ENCODE peak calls at places on chromosomes 11 and 22, in seven cellular contexts. One of them, this sample, is unnamed.

GRCh38 chr11:72235351-72236057 is 8.5 kb downstream of the PHOX2A start:
- DNase-seq in activated CD4-positive, alpha-beta T cell treated with anti-CD3 and anti-CD28 coated beads, Interleukin-2, amount 50 U/mL, for 24 hours: no peak
- DNase-seq in Peyer's patch: peak; percentile 41
- DNase-seq in psoas muscle: no peak
- DNase-seq in RWPE1: no peak
- DNase-seq in T1000: no peak
- DNase-seq in stimulated activated CD4-positive, alpha-beta T cell treated with anti-CD3 and anti-CD28 coated beads, Interleukin-12 subunit alpha, Interleukin-12 subunit beta, amount 100 ng/mL, for 24 hours: no peak
- DNase-seq in this sample: no peak

GRCh38 chr11:127693686-127694085 is 693.1 kb upstream of the KIRREL3 start:
- DNase-seq in RWPE1: no peak
- DNase-seq in Peyer's patch: no peak
- DNase-seq in psoas muscle: no peak
- DNase-seq in activated CD4-positive, alpha-beta T cell treated with anti-CD3 and anti-CD28 coated beads, Interleukin-2, amount 50 U/mL, for 24 hours: no peak
- DNase-seq in T1000: no peak
- DNase-seq in stimulated activated CD4-positive, alpha-beta T cell treated with anti-CD3 and anti-CD28 coated beads, Interleukin-12 subunit alpha, Interleukin-12 subunit beta, amount 100 ng/mL, for 24 hours: no peak
- DNase-seq in this sample: no peak

GRCh38 chr11:69320326-69320725 is 26.4 kb downstream of the MYEOV start:
- DNase-seq in T1000: no peak
- DNase-seq in RWPE1: no peak
- DNase-seq in activated CD4-positive, alpha-beta T cell treated with anti-CD3 and anti-CD28 coated beads, Interleukin-2, amount 50 U/mL, for 24 hours: no peak
- DNase-seq in Peyer's patch: peak; percentile 13
- DNase-seq in stimulated activated CD4-positive, alpha-beta T cell treated with anti-CD3 and anti-CD28 coated beads, Interleukin-12 subunit alpha, Interleukin-12 subunit beta, amount 100 ng/mL, for 24 hours: no peak
- DNase-seq in psoas muscle: no peak
- DNase-seq in this sample: no peak

GRCh38 chr11:60265373-60266214 is 14.9 kb upstream of the MS4A4A start:
- DNase-seq in T1000: no peak
- DNase-seq in stimulated activated CD4-positive, alpha-beta T cell treated with anti-CD3 and anti-CD28 coated beads, Interleukin-12 subunit alpha, Interleukin-12 subunit beta, amount 100 ng/mL, for 24 hours: no peak
- DNase-seq in activated CD4-positive, alpha-beta T cell treated with anti-CD3 and anti-CD28 coated beads, Interleukin-2, amount 50 U/mL, for 24 hours: no peak
- DNase-seq in Peyer's patch: no peak
- DNase-seq in RWPE1: peak; percentile 54
- DNase-seq in psoas muscle: no peak
- DNase-seq in this sample: peak; percentile 0

GRCh38 chr11:71440021-71440755 is 8.0 kb downstream of the DHCR7 start:
- DNase-seq in RWPE1: no peak
- DNase-seq in Peyer's patch: no peak
- DNase-seq in activated CD4-positive, alpha-beta T cell treated with anti-CD3 and anti-CD28 coated beads, Interleukin-2, amount 50 U/mL, for 24 hours: no peak
- DNase-seq in psoas muscle: no peak
- DNase-seq in stimulated activated CD4-positive, alpha-beta T cell treated with anti-CD3 and anti-CD28 coated beads, Interleukin-12 subunit alpha, Interleukin-12 subunit beta, amount 100 ng/mL, for 24 hours: no peak
- DNase-seq in T1000: no peak
- DNase-seq in this sample: no peak

GRCh38 chr11:11382858-11383532 is 29.9 kb upstream of the CSNK2A3 start:
- DNase-seq in activated CD4-positive, alpha-beta T cell treated with anti-CD3 and anti-CD28 coated beads, Interleukin-2, amount 50 U/mL, for 24 hours: no peak
- DNase-seq in RWPE1: no peak
- DNase-seq in psoas muscle: no peak
- DNase-seq in stimulated activated CD4-positive, alpha-beta T cell treated with anti-CD3 and anti-CD28 coated beads, Interleukin-12 subunit alpha, Interleukin-12 subunit beta, amount 100 ng/mL, for 24 hours: no peak
- DNase-seq in Peyer's patch: no peak
- DNase-seq in T1000: no peak
- DNase-seq in this sample: no peak

GRCh38 chr11:65630215-65630614 is 7.7 kb upstream of the SIPA1 start:
- DNase-seq in psoas muscle: no peak
- DNase-seq in RWPE1: no peak
- DNase-seq in stimulated activated CD4-positive, alpha-beta T cell treated with anti-CD3 and anti-CD28 coated beads, Interleukin-12 subunit alpha, Interleukin-12 subunit beta, amount 100 ng/mL, for 24 hours: no peak
- DNase-seq in activated CD4-positive, alpha-beta T cell treated with anti-CD3 and anti-CD28 coated beads, Interleukin-2, amount 50 U/mL, for 24 hours: no peak
- DNase-seq in Peyer's patch: no peak
- DNase-seq in T1000: no peak
- DNase-seq in this sample: no peak

GRCh38 chr22:24424001-24424900 is 3.1 kb upstream of the ADORA2A start:
- DNase-seq in stimulated activated CD4-positive, alpha-beta T cell treated with anti-CD3 and anti-CD28 coated beads, Interleukin-12 subunit alpha, Interleukin-12 subunit beta, amount 100 ng/mL, for 24 hours: peak; percentile 31
- DNase-seq in RWPE1: no peak
- DNase-seq in psoas muscle: no peak
- DNase-seq in Peyer's patch: no peak
- DNase-seq in T1000: no peak
- DNase-seq in activated CD4-positive, alpha-beta T cell treated with anti-CD3 and anti-CD28 coated beads, Interleukin-2, amount 50 U/mL, for 24 hours: peak; percentile 27
- DNase-seq in this sample: no peak

GRCh38 chr11:10091314-10092045 is 202.5 kb downstream of the SBF2 start:
- DNase-seq in RWPE1: no peak
- DNase-seq in Peyer's patch: no peak
- DNase-seq in T1000: no peak
- DNase-seq in psoas muscle: no peak
- DNase-seq in stimulated activated CD4-positive, alpha-beta T cell treated with anti-CD3 and anti-CD28 coated beads, Interleukin-12 subunit alpha, Interleukin-12 subunit beta, amount 100 ng/mL, for 24 hours: no peak
- DNase-seq in activated CD4-positive, alpha-beta T cell treated with anti-CD3 and anti-CD28 coated beads, Interleukin-2, amount 50 U/mL, for 24 hours: no peak
- DNase-seq in this sample: no peak

GRCh38 chr11:33116535-33116934 is 44.7 kb downstream of the CSTF3 start:
- DNase-seq in Peyer's patch: no peak
- DNase-seq in T1000: no peak
- DNase-seq in activated CD4-positive, alpha-beta T cell treated with anti-CD3 and anti-CD28 coated beads, Interleukin-2, amount 50 U/mL, for 24 hours: no peak
- DNase-seq in psoas muscle: no peak
- DNase-seq in stimulated activated CD4-positive, alpha-beta T cell treated with anti-CD3 and anti-CD28 coated beads, Interleukin-12 subunit alpha, Interleukin-12 subunit beta, amount 100 ng/mL, for 24 hours: no peak
- DNase-seq in RWPE1: peak; percentile 37
- DNase-seq in this sample: no peak

GRCh38 chr22:25282346-25282670 is 62.9 kb downstream of the CRYBB2 start:
- DNase-seq in activated CD4-positive, alpha-beta T cell treated with anti-CD3 and anti-CD28 coated beads, Interleukin-2, amount 50 U/mL, for 24 hours: no peak
- DNase-seq in stimulated activated CD4-positive, alpha-beta T cell treated with anti-CD3 and anti-CD28 coated beads, Interleukin-12 subunit alpha, Interleukin-12 subunit beta, amount 100 ng/mL, for 24 hours: no peak
- DNase-seq in Peyer's patch: no peak
- DNase-seq in psoas muscle: no peak
- DNase-seq in RWPE1: no peak
- DNase-seq in T1000: no peak
- DNase-seq in this sample: no peak

GRCh38 chr11:120208777-120209176 is 2.1 kb upstream of the OAF start:
- DNase-seq in Peyer's patch: no peak
- DNase-seq in activated CD4-positive, alpha-beta T cell treated with anti-CD3 and anti-CD28 coated beads, Interleukin-2, amount 50 U/mL, for 24 hours: no peak
- DNase-seq in RWPE1: peak; percentile 57
- DNase-seq in psoas muscle: peak; percentile 70
- DNase-seq in stimulated activated CD4-positive, alpha-beta T cell treated with anti-CD3 and anti-CD28 coated beads, Interleukin-12 subunit alpha, Interleukin-12 subunit beta, amount 100 ng/mL, for 24 hours: no peak
- DNase-seq in T1000: no peak
- DNase-seq in this sample: no peak

This sample was measured in AG09309.